ENCODE peak calls at places on chromosomes 3 and 15, in eight cellular contexts. One of them, this sample, is unnamed.

GRCh38 chr15:48682949-48683651 is 37.6 kb upstream of the FBN1 start:
- DNase-seq in adrenal gland: peak; percentile 67
- DNase-seq in lung: peak; percentile 51
- DNase-seq in effector memory CD4-positive, alpha-beta T cell: no peak
- DNase-seq in OCI-LY7: no peak
- DNase-seq in fibroblast of villous mesenchyme: peak; percentile 93
- DNase-seq in cardiac muscle cell: no peak
- DNase-seq in fibroblast of pulmonary artery: peak; percentile 92
- DNase-seq in this sample: no peak

GRCh38 chr3:167941234-167941995 is 154.3 kb downstream of the GOLIM4 start:
- DNase-seq in adrenal gland: peak; percentile 37
- DNase-seq in lung: peak; percentile 29
- DNase-seq in effector memory CD4-positive, alpha-beta T cell: no peak
- DNase-seq in OCI-LY7: no peak
- DNase-seq in fibroblast of villous mesenchyme: peak; percentile 99
- DNase-seq in cardiac muscle cell: no peak
- DNase-seq in fibroblast of pulmonary artery: peak; percentile 94
- DNase-seq in this sample: peak; percentile 5

GRCh38 chr3:126353694-126354321 is 3.4 kb downstream of the KLF15 start:
- DNase-seq in adrenal gland: no peak
- DNase-seq in lung: no peak
- DNase-seq in effector memory CD4-positive, alpha-beta T cell: no peak
- DNase-seq in OCI-LY7: no peak
- DNase-seq in fibroblast of villous mesenchyme: no peak
- DNase-seq in cardiac muscle cell: no peak
- DNase-seq in fibroblast of pulmonary artery: no peak
- DNase-seq in this sample: no peak

GRCh38 chr3:31919528-31919927 is 61.5 kb downstream of the OSBPL10 start:
- DNase-seq in adrenal gland: no peak
- DNase-seq in lung: no peak
- DNase-seq in effector memory CD4-positive, alpha-beta T cell: no peak
- DNase-seq in OCI-LY7: no peak
- DNase-seq in fibroblast of villous mesenchyme: no peak
- DNase-seq in cardiac muscle cell: no peak
- DNase-seq in fibroblast of pulmonary artery: no peak
- DNase-seq in this sample: no peak

GRCh38 chr3:11770105-11770476 is 76.6 kb downstream of the TAMM41 start:
- DNase-seq in adrenal gland: no peak
- DNase-seq in lung: no peak
- DNase-seq in effector memory CD4-positive, alpha-beta T cell: no peak
- DNase-seq in OCI-LY7: no peak
- DNase-seq in fibroblast of villous mesenchyme: no peak
- DNase-seq in cardiac muscle cell: no peak
- DNase-seq in fibroblast of pulmonary artery: no peak
- DNase-seq in this sample: no peak

GRCh38 chr15:40252438-40253178 is 13.7 kb downstream of the PAK6 start:
- DNase-seq in adrenal gland: no peak
- DNase-seq in lung: peak; percentile 62
- DNase-seq in effector memory CD4-positive, alpha-beta T cell: no peak
- DNase-seq in OCI-LY7: no peak
- DNase-seq in fibroblast of villous mesenchyme: peak; percentile 7
- DNase-seq in cardiac muscle cell: peak; percentile 54
- DNase-seq in fibroblast of pulmonary artery: no peak
- DNase-seq in this sample: no peak

GRCh38 chr15:66251790-66252355 is 1.7 kb downstream of the MEGF11 start:
- DNase-seq in adrenal gland: no peak
- DNase-seq in lung: no peak
- DNase-seq in effector memory CD4-positive, alpha-beta T cell: no peak
- DNase-seq in OCI-LY7: no peak
- DNase-seq in fibroblast of villous mesenchyme: no peak
- DNase-seq in cardiac muscle cell: peak; percentile 8
- DNase-seq in fibroblast of pulmonary artery: no peak
- DNase-seq in this sample: no peak

GRCh38 chr3:138187296-138188012 is at the start of gene ARMC8:
- DNase-seq in adrenal gland: peak; percentile 63
- DNase-seq in lung: peak; percentile 52
- DNase-seq in effector memory CD4-positive, alpha-beta T cell: peak; percentile 4
- DNase-seq in OCI-LY7: no peak
- DNase-seq in fibroblast of villous mesenchyme: peak; percentile 86
- DNase-seq in cardiac muscle cell: peak; percentile 76
- DNase-seq in fibroblast of pulmonary artery: peak; percentile 63
- DNase-seq in this sample: no peak

GRCh38 chr3:104519068-104519467 is 847.6 kb upstream of the ALCAM start:
- DNase-seq in adrenal gland: no peak
- DNase-seq in lung: no peak
- DNase-seq in effector memory CD4-positive, alpha-beta T cell: no peak
- DNase-seq in OCI-LY7: no peak
- DNase-seq in fibroblast of villous mesenchyme: no peak
- DNase-seq in cardiac muscle cell: no peak
- DNase-seq in fibroblast of pulmonary artery: no peak
- DNase-seq in this sample: no peak

GRCh38 chr3:187368765-187369450 is 723 bp downstream of the RTP4 start:
- DNase-seq in adrenal gland: peak; percentile 26
- DNase-seq in lung: no peak
- DNase-seq in effector memory CD4-positive, alpha-beta T cell: no peak
- DNase-seq in OCI-LY7: no peak
- DNase-seq in fibroblast of villous mesenchyme: peak; percentile 2
- DNase-seq in cardiac muscle cell: no peak
- DNase-seq in fibroblast of pulmonary artery: no peak
- DNase-seq in this sample: no peak

GRCh38 chr3:10870296-10870695 is 54.3 kb downstream of the SLC6A11 start:
- DNase-seq in adrenal gland: no peak
- DNase-seq in lung: no peak
- DNase-seq in effector memory CD4-positive, alpha-beta T cell: no peak
- DNase-seq in OCI-LY7: no peak
- DNase-seq in fibroblast of villous mesenchyme: no peak
- DNase-seq in cardiac muscle cell: no peak
- DNase-seq in fibroblast of pulmonary artery: no peak
- DNase-seq in this sample: no peak

GRCh38 chr3:169868369-169868768 is 1.4 kb downstream of the LRRC31 start:
- DNase-seq in adrenal gland: no peak
- DNase-seq in lung: no peak
- DNase-seq in effector memory CD4-positive, alpha-beta T cell: no peak
- DNase-seq in OCI-LY7: no peak
- DNase-seq in fibroblast of villous mesenchyme: no peak
- DNase-seq in cardiac muscle cell: no peak
- DNase-seq in fibroblast of pulmonary artery: no peak
- DNase-seq in this sample: no peak

GRCh38 chr3:169867584-169868211 is 2.0 kb downstream of the LRRC31 start:
- DNase-seq in adrenal gland: no peak
- DNase-seq in lung: no peak
- DNase-seq in effector memory CD4-positive, alpha-beta T cell: no peak
- DNase-seq in OCI-LY7: no peak
- DNase-seq in fibroblast of villous mesenchyme: no peak
- DNase-seq in cardiac muscle cell: no peak
- DNase-seq in fibroblast of pulmonary artery: no peak
- DNase-seq in this sample: no peak

GRCh38 chr3:169864270-169864669 is 5.5 kb downstream of the LRRC31 start:
- DNase-seq in adrenal gland: no peak
- DNase-seq in lung: no peak
- DNase-seq in effector memory CD4-positive, alpha-beta T cell: no peak
- DNase-seq in OCI-LY7: no peak
- DNase-seq in fibroblast of villous mesenchyme: no peak
- DNase-seq in cardiac muscle cell: no peak
- DNase-seq in fibroblast of pulmonary artery: no peak
- DNase-seq in this sample: no peak

GRCh38 chr3:169863458-169863899 is 6.3 kb downstream of the LRRC31 start:
- DNase-seq in adrenal gland: peak; percentile 49
- DNase-seq in lung: peak; percentile 73
- DNase-seq in effector memory CD4-positive, alpha-beta T cell: peak; percentile 36
- DNase-seq in OCI-LY7: peak; percentile 85
- DNase-seq in fibroblast of villous mesenchyme: peak; percentile 72
- DNase-seq in cardiac muscle cell: peak; percentile 64
- DNase-seq in fibroblast of pulmonary artery: peak; percentile 87
- DNase-seq in this sample: peak; percentile 84

DNA sequence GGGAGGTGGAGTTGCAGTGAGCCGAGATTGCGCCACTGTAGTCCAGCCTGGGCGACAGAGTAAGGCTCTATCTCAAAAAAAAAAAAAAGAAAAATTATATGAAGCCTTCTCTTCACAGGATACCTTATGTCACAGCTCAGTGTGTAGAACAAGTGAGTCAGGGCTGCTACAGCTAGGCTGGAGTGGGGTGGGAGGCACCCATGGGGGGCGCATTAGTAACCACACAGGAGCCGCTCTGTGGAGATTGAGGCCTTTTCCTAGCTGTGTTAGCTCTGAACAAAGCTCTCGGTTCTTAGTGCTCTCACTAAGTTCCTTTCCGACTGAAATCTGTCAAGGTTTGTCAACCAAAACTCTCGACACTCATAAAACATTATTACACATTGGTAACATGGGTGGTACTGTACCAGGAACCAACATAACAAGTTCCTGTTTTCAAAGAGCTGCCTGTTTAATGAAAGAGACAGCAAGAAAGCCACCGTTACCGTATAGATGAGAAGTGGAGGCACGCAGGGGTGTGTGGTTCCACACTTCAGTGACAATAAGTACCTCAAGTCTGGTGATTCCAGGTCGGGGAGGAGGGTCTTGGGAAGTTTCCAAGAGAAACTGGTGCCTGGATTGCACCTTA is 4.4 kb downstream of the LRRC31 start:
- DNase-seq in adrenal gland: no peak
- DNase-seq in lung: no peak
- DNase-seq in effector memory CD4-positive, alpha-beta T cell: no peak
- DNase-seq in OCI-LY7: peak; percentile 47
- DNase-seq in fibroblast of villous mesenchyme: no peak
- DNase-seq in cardiac muscle cell: no peak
- DNase-seq in fibroblast of pulmonary artery: no peak
- DNase-seq in this sample: no peak
- H3K4me3 ChIP-seq in adrenal gland: no peak overlapping the region
- H3K4me3 ChIP-seq in lung: no peak overlapping the region
- H3K4me3 ChIP-seq in effector memory CD4-positive, alpha-beta T cell: no peak overlapping the region
- H3K4me3 ChIP-seq in OCI-LY7: no peak overlapping the region
- H3K4me3 ChIP-seq in fibroblast of villous mesenchyme: no peak overlapping the region
- H3K4me3 ChIP-seq in cardiac muscle cell: no peak overlapping the region
- H3K4me3 ChIP-seq in fibroblast of pulmonary artery: no peak overlapping the region
- H3K4me3 ChIP-seq in this sample: no peak overlapping the region

GRCh38 chr3:182735672-182736071 is 57.6 kb upstream of the ATP11B start:
- DNase-seq in adrenal gland: no peak
- DNase-seq in lung: no peak
- DNase-seq in effector memory CD4-positive, alpha-beta T cell: no peak
- DNase-seq in OCI-LY7: no peak
- DNase-seq in fibroblast of villous mesenchyme: peak; percentile 18
- DNase-seq in cardiac muscle cell: no peak
- DNase-seq in fibroblast of pulmonary artery: peak; percentile 50
- DNase-seq in this sample: no peak
- H3K4me3 ChIP-seq in adrenal gland: no peak overlapping the region
- H3K4me3 ChIP-seq in lung: no peak overlapping the region
- H3K4me3 ChIP-seq in effector memory CD4-positive, alpha-beta T cell: no peak overlapping the region
- H3K4me3 ChIP-seq in OCI-LY7: no peak overlapping the region
- H3K4me3 ChIP-seq in fibroblast of villous mesenchyme: no peak overlapping the region
- H3K4me3 ChIP-seq in cardiac muscle cell: no peak overlapping the region
- H3K4me3 ChIP-seq in fibroblast of pulmonary artery: no peak overlapping the region
- H3K4me3 ChIP-seq in this sample: no peak overlapping the region

GRCh38 chr3:51985971-51986947 is 2.9 kb downstream of the ACY1 start:
- DNase-seq in adrenal gland: no peak
- DNase-seq in lung: no peak
- DNase-seq in effector memory CD4-positive, alpha-beta T cell: no peak
- DNase-seq in OCI-LY7: no peak
- DNase-seq in fibroblast of villous mesenchyme: no peak
- DNase-seq in cardiac muscle cell: no peak
- DNase-seq in fibroblast of pulmonary artery: no peak
- DNase-seq in this sample: no peak

GRCh38 chr3:51982838-51983577 is at the start of gene ACY1:
- DNase-seq in adrenal gland: peak; percentile 88
- DNase-seq in lung: peak; percentile 90
- DNase-seq in effector memory CD4-positive, alpha-beta T cell: peak; percentile 61
- DNase-seq in OCI-LY7: no peak
- DNase-seq in fibroblast of villous mesenchyme: peak; percentile 91
- DNase-seq in cardiac muscle cell: peak; percentile 91
- DNase-seq in fibroblast of pulmonary artery: peak; percentile 91
- DNase-seq in this sample: no peak

GRCh38 chr3:51984269-51984647 is 923 bp downstream of the ACY1 start:
- DNase-seq in adrenal gland: no peak
- DNase-seq in lung: no peak
- DNase-seq in effector memory CD4-positive, alpha-beta T cell: no peak
- DNase-seq in OCI-LY7: no peak
- DNase-seq in fibroblast of villous mesenchyme: no peak
- DNase-seq in cardiac muscle cell: no peak
- DNase-seq in fibroblast of pulmonary artery: no peak
- DNase-seq in this sample: no peak

GRCh38 chr3:51983578-51984268 is 388 bp downstream of the ACY1 start:
- DNase-seq in adrenal gland: no peak
- DNase-seq in lung: no peak
- DNase-seq in effector memory CD4-positive, alpha-beta T cell: no peak
- DNase-seq in OCI-LY7: no peak
- DNase-seq in fibroblast of villous mesenchyme: no peak
- DNase-seq in cardiac muscle cell: no peak
- DNase-seq in fibroblast of pulmonary artery: no peak
- DNase-seq in this sample: no peak

DNA sequence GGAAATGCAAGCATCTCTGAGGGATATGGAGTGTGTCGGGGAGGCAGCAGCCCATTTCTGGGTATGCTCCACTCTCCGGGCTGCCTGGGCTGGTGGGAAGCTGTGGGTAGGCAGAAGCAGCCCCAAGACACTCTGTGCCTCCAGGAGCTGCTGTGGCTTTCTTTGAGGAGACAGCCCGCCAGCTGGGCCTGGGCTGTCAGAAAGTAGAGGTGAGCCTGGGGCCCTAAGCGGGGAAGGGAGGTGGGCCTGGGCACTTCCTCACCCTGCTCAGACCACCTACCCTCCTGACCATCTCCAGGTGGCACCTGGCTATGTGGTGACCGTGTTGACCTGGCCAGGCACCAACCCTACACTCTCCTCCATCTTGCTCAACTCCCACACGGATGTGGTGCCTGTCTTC is 1.7 kb downstream of the ACY1 start:
- DNase-seq in adrenal gland: no peak
- DNase-seq in lung: no peak
- DNase-seq in effector memory CD4-positive, alpha-beta T cell: no peak
- DNase-seq in OCI-LY7: no peak
- DNase-seq in fibroblast of villous mesenchyme: no peak
- DNase-seq in cardiac muscle cell: no peak
- DNase-seq in fibroblast of pulmonary artery: no peak
- DNase-seq in this sample: no peak
- H3K4me3 ChIP-seq in adrenal gland: no peak overlapping the region
- H3K4me3 ChIP-seq in lung: no peak overlapping the region
- H3K4me3 ChIP-seq in effector memory CD4-positive, alpha-beta T cell: no peak overlapping the region
- H3K4me3 ChIP-seq in OCI-LY7: no peak overlapping the region
- H3K4me3 ChIP-seq in fibroblast of villous mesenchyme: no peak overlapping the region
- H3K4me3 ChIP-seq in cardiac muscle cell: no peak overlapping the region
- H3K4me3 ChIP-seq in fibroblast of pulmonary artery: no peak overlapping the region
- H3K4me3 ChIP-seq in this sample: no peak overlapping the region

DNA sequence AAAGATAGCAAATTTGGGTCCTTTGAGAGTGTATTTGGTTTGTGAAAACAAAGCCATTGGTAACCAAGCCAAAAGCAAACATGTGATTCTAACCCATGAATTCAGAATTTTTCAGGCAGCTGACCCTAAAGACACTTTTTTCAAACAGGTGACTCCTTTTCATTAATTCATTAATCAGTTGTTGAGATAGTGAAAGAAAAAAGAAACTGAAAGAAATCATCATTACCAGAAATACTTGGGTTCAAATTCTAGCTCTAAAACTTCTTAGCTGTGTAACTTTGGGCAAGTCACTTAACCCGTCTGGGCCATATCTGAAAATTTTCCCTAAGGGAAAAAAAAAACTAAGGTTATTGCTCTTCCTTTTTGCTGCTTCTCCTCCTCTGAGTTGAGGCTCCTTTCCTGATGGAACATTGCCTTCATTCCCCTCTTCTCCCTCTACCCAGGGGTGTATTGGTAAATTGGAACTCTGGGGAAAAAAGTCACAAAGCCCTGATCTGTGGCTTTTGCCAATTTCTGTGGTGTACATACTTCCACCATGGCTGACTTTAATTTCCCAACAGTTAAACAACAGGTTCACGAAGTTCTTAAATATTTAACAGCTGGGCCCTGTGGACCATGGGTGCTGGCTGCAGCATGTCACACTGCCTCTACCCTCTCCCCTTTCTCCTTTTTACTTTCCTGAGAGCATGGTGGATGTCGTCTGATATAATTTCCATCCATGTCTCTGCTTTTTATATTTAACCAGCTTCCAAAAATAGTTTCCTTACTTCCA is 120.3 kb downstream of the ASB7 start:
- DNase-seq in adrenal gland: no peak
- DNase-seq in lung: no peak
- DNase-seq in effector memory CD4-positive, alpha-beta T cell: no peak
- DNase-seq in OCI-LY7: no peak
- DNase-seq in fibroblast of villous mesenchyme: no peak
- DNase-seq in cardiac muscle cell: no peak
- DNase-seq in fibroblast of pulmonary artery: no peak
- DNase-seq in this sample: no peak
- H3K4me3 ChIP-seq in adrenal gland: no peak overlapping the region
- H3K4me3 ChIP-seq in lung: no peak overlapping the region
- H3K4me3 ChIP-seq in effector memory CD4-positive, alpha-beta T cell: no peak overlapping the region
- H3K4me3 ChIP-seq in OCI-LY7: no peak overlapping the region
- H3K4me3 ChIP-seq in fibroblast of villous mesenchyme: no peak overlapping the region
- H3K4me3 ChIP-seq in cardiac muscle cell: no peak overlapping the region
- H3K4me3 ChIP-seq in fibroblast of pulmonary artery: no peak overlapping the region
- H3K4me3 ChIP-seq in this sample: no peak overlapping the region